ENCODE peak calls at places on chromosomes 1 and 21, in four cellular contexts. I is colonic mucosa, E is astrocyte, K is endodermal cell. W is an unnamed sample.

GRCh38 chr21:42451941-42452340 is 44.1 kb downstream of the RSPH1 start:
- DNase-seq in K (no peak), I (no peak), E (no peak), W (no peak)

GRCh38 chr1:39141925-39142324 is 62.6 kb upstream of the MACF1 start:
- DNase-seq in I (no peak), E (peak), K (peak), W (no peak)

GRCh38 chr1:98018074-98018473 is 97.2 kb upstream of the DPYD start:
- DNase-seq in E (no peak), K (no peak), I (no peak), W (no peak)

GRCh38 chr1:180533571-180533987 is 25.2 kb upstream of the OVAAL start:
- DNase-seq in E (no peak), I (peak), K (peak), W (peak)

GRCh38 chr1:213244664-213245091 is 193.6 kb downstream of the RPS6KC1 start:
- DNase-seq in E (peak), K (peak), I (peak), W (peak)

GRCh38 chr1:217770895-217771294 is 139.8 kb downstream of the SPATA17 start:
- DNase-seq in K (peak), E (no peak), I (no peak), W (no peak)

GRCh38 chr21:32578107-32578691 is 7.1 kb downstream of the TCP10L start:
- DNase-seq in I (peak), K (peak), E (no peak), W (peak)

GRCh38 chr21:42587036-42587435 is 66.4 kb upstream of the PDE9A start:
- DNase-seq in E (no peak), I (no peak), K (peak), W (no peak)

GRCh38 chr1:217953922-217954321 is 322.8 kb downstream of the SPATA17 start:
- DNase-seq in K (no peak), E (no peak), I (no peak), W (no peak)

DNA sequence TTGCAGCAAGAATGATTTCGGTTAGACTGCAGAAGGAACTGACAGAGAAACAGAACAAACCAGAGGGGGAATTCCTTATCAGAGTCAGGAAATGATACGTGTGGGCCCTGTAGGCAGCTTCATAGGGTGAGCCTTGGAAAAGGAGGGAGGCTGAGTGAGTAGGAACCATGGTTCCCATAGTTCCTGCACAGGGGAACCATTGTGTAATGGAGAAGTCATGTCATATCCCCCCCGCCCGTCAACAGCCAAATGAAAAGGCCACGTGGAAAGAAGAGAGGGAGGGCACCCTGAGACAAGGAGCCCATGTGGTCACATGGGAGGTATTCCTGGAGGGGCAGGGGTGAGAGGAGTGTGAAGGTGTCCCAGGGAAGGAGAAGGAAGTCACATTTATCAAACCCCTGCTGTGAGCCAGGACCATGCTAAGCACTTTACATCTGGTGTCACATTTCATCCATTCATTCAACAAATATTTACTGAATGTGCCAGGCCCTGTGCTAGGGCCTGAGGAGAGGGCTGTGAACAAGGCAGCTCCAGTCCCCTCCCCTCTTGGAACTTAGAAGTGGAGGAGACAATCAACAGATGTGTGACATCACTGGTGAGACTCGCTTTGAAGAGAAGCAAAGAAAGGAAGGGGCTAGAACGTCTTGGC is 15.7 kb upstream of the FGR start:
- DNase-seq in K (peak), I (no peak), E (peak), W (no peak)
- H3K9ac ChIP-seq in K (no peak), I (no peak), E (peak), W (no peak)

GRCh38 chr1:41642922-41643321 is 158.4 kb upstream of the EDN2 start:
- DNase-seq in E (no peak), K (peak), I (no peak), W (no peak)
- TF ChIP-seq CTCF in E (no peak), K (no peak), I (no peak), W (no peak)

DNA sequence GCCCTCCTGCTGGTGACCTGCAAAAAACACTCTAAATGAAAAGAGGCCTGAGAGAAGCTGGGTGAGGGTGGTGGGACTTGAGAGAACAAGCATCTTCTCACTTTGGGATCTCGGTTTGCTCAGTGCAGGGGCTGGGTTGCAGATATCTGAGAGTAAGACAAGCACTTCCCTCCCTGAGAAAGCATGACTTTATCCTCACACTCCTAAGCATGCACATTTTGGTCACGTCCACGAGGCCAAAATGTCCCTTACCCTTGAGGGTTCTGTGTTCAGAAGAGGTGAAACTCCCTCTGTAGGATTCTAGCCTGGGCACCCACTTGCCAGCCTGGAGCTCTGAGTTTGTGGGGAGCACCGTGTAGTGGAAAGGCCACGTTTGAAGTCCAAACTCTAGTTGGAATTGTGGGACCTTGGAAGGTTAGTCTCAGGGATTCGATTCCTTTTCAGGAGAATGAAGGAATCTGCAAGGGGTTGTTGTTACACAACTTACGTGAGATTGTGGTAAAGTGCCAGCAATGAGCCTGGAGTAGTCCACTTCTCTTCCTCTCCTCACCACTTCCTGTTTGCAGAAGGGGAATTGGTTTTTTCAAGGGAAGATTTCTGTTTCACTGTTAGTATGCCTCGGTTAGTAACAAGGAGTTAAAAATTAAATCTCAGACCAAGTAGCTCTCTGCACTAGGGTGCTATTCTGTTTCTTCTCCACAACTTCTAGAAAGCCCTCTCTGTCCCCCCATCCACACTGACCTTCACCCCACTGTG is 3.0 kb downstream of the FCAMR start:
- DNase-seq in E (peak), I (peak), K (no peak), W (peak)
- H3K9ac ChIP-seq in E (no peak), I (no peak), K (no peak), W (peak)

GRCh38 chr1:111570781-111571181 is 48.8 kb upstream of the RAP1A start:
- DNase-seq in K (peak), I (no peak), E (no peak), W (peak)
- TF ChIP-seq CTCF in K (peak), I (peak), E (peak), W (peak)

GRCh38 chr1:162502928-162503327 is 5.3 kb downstream of the UHMK1 start:
- DNase-seq in E (peak), K (no peak), I (no peak), W (no peak)

GRCh38 chr1:162502077-162502476 is 4.5 kb downstream of the UHMK1 start:
- DNase-seq in K (no peak), E (no peak), I (no peak), W (no peak)

GRCh38 chr1:162497723-162498441 is at the start of gene UHMK1:
- DNase-seq in I (peak), E (peak), K (peak), W (peak)

GRCh38 chr1:162498442-162498785 is 796 bp downstream of the UHMK1 start:
- DNase-seq in I (no peak), E (peak), K (no peak), W (no peak)

DNA sequence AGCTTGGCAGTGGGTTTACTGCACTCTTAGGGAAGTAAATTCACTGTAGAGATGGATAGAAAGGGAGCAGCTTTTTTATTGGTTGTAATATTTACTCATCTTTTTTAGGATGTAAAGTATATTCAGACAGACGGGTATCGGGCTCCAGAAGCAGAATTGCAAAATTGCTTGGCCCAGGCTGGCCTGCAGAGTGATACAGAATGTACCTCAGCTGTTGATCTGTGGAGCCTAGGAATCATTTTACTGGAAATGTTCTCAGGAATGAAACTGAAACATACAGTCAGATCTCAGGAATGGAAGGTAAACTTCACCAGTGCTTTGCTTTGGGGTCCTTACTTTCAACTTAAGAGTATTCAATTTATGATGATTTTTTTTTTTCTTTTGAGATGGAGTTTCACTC is 3.2 kb downstream of the UHMK1 start:
- DNase-seq in E (no peak), K (no peak), I (no peak), W (no peak)
- H3K9ac ChIP-seq in E (no peak), K (no peak), I (no peak), W (no peak)

GRCh38 chr1:24266398-24266941 is 52.7 kb upstream of the GRHL3 start:
- DNase-seq in I (no peak), E (peak), K (peak), W (no peak)
- TF ChIP-seq CTCF in I (no peak), E (no peak), K (no peak), W (no peak)

DNA sequence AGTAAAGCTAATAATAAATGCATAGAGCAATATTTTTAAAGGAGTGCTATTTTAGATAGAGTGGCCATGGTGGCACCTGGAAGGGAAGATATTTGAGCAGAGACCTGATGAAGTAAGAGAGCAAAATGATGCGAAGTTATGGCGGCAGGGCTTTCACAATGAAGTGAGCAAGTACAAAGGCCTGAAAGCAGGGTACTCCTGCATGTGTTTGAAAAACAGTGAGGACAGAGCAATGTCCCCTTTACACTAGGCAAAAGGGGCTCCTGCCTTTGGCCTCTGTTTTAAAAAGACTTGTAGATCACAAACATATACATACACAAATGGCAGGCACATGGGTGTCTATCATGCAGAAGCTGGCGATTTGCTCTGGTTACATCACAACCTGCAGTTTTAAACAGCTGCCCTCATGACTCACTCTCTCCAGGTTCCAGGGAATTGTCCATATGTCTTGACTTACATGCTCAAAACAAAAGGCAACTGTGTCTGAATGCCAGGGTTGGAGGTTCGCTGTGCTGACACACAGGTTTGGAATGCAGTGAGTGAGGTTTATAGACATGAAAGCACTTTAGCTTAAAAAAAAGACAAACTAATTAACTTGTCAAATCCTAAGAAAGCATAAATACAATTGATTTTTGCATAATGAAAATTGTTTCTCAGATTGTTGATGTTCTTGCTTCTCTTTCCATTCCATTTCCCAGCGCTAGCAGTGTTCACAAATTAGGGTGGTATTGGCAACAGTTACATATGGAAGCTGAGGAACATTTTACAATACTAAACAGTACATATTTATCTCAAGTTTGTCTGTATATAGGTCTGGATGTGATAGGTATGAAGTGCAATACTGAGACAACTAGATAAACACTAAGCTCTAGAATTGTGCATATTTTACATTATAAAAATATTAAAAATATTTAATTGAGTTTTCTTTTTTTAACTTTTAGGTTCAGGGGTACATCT is 313.9 kb downstream of the BARHL2 start:
- DNase-seq in E (peak), K (peak), I (peak), W (no peak)
- H3K9ac ChIP-seq in E (no peak), K (no peak), I (no peak), W (no peak)

DNA sequence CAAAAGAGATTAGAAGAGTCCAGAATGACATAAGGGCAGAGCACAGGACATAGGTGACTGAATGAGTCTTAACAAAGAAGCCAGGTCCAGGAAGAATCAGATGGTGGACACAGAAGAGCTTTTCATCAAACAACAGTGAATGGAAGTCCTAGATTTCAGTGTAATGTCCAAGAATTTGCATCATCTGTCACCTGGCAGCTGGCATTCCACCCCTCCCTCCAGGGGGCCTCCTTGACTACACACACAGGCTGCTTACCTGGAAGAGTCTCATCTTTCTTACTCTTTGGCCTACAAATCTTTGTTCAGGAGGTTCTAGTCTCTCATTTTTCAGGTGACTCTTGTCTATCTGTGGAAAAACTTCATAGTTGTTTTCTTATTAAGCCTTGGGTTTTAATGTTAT is 36.2 kb downstream of the GORAB start:
- DNase-seq in K (peak), E (no peak), I (no peak), W (no peak)
- TF ChIP-seq CTCF in K (no peak), E (no peak), I (no peak), W (no peak)

DNA sequence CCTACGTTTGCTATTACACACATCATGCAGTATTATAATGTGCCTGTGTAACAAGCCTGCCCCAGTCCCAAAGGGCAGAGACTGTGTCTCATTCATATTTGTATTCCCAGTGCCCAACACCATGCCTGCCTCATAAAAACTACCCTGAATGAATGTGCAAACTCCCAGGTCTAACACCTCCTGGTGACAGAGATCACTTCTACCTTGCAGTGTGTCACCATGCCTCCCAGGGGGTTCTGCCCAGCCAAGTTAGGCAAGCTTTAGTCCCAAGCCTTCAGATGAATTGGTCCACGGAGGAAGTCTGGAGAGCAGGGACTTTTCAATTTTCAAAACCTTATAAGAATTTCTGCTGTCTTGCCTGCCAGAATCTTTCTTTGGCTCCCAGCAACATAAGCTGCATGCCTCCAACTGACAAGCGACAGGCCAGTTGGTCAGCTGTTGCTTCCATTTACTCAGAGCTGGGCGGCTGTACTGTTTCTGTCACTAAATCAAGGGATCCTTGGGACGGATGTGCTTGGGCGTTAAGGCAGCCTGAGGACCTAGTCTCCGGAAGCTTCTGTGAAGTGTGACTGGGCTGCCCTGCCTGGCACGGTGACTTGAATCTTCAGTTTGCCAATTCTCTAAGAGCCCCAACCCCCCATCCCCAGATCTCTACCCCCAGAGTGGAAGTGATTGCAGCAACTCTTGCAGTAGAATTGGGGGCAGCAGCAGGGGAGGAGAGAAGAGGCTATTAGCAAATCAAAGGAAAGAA is 1.2 kb downstream of the RXRG start:
- DNase-seq in E (no peak), K (peak), I (no peak), W (no peak)
- H3K9ac ChIP-seq in E (no peak), K (no peak), I (no peak), W (no peak)

GRCh38 chr1:51484591-51484990 is 34.5 kb downstream of the EPS15 start:
- DNase-seq in E (peak), K (no peak), I (no peak), W (no peak)
- TF ChIP-seq CTCF in E (no peak), K (no peak), I (no peak), W (no peak)